ENCODE peak calls at places on chromosome 9, in five cellular contexts. O is H1, K is ovary, Z is tibial nerve, C is heart left ventricle. U is an unnamed sample.

GRCh38 chr9:21234153-21234687 is 5.6 kb downstream of the IFNA14 start:
- DNase-seq in O (no peak), Z (no peak), C (no peak), K (no peak), U (no peak)

GRCh38 chr9:77916410-77916819 is 115.2 kb downstream of the GNAQ start:
- DNase-seq in K (no peak), Z (no peak), O (no peak), C (no peak), U (no peak)

GRCh38 chr9:75181748-75182147 is 93.4 kb downstream of the OSTF1 start:
- DNase-seq in C (no peak), O (no peak), K (no peak), Z (no peak), U (no peak)

GRCh38 chr9:81826541-81826906 is 101.7 kb upstream of the SPATA31D4 start:
- DNase-seq in K (no peak), O (no peak), Z (peak), C (peak), U (peak)

GRCh38 chr9:127430415-127430814 is 6.2 kb downstream of the ZNF79 start:
- DNase-seq in K (no peak), C (no peak), Z (no peak), O (no peak), U (no peak)

GRCh38 chr9:35611230-35611797 is 6.3 kb downstream of the TESK1 start:
- DNase-seq in C (peak), K (peak), O (no peak), Z (peak), U (peak)

GRCh38 chr9:77960356-77961153 is 71.1 kb downstream of the GNAQ start:
- DNase-seq in C (no peak), Z (no peak), K (no peak), O (no peak), U (no peak)

GRCh38 chr9:128992995-128993394 is 35.1 kb downstream of the SH3GLB2 start:
- DNase-seq in K (no peak), C (no peak), O (no peak), Z (no peak), U (no peak)

GRCh38 chr9:89502038-89502601 is 4.2 kb upstream of the SEMA4D start:
- DNase-seq in Z (no peak), C (no peak), O (no peak), K (no peak), U (no peak)

GRCh38 chr9:83622814-83623633 is at the start of gene IDNK:
- DNase-seq in Z (peak), K (peak), C (peak), O (no peak), U (peak)
- TF ChIP-seq POLR2A in Z (peak), K (no peak), C (no peak), O (peak), U (peak)

GRCh38 chr9:88075966-88076285 is 62.3 kb downstream of the SPATA31C2 start:
- DNase-seq in K (no peak), C (no peak), O (no peak), Z (no peak), U (no peak)
- H3K27ac ChIP-seq in K (peak), C (no peak), O (no peak), Z (peak), U (peak)

GRCh38 chr9:85741112-85741874 is 461 bp downstream of the AGTPBP1 start:
- DNase-seq in K (peak), O (no peak), Z (peak), C (peak), U (peak)
- TF ChIP-seq POLR2A in K (no peak), O (peak), Z (no peak), C (no peak), U (peak)

DNA sequence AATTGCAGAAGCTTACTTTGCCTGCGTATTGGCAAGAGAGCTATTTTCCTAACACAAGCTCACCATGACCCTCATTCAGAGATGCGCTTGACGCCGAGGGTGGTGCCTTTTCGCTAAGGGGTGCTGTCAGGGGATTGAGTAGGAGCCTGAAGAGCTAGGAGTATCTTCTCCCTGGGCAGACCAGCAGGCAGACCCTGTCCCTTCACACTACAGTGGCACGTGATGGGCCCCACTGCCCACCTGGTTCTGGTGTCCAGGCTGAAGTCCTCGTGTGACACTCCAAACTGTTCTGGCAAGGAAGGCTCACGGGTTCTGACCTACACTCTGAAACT is 198.3 kb downstream of the AUH start:
- DNase-seq in Z (no peak), C (no peak), K (no peak), O (no peak), U (no peak)
- H3K27ac ChIP-seq in Z (peak), C (no peak), K (no peak), O (no peak), U (no peak)

DNA sequence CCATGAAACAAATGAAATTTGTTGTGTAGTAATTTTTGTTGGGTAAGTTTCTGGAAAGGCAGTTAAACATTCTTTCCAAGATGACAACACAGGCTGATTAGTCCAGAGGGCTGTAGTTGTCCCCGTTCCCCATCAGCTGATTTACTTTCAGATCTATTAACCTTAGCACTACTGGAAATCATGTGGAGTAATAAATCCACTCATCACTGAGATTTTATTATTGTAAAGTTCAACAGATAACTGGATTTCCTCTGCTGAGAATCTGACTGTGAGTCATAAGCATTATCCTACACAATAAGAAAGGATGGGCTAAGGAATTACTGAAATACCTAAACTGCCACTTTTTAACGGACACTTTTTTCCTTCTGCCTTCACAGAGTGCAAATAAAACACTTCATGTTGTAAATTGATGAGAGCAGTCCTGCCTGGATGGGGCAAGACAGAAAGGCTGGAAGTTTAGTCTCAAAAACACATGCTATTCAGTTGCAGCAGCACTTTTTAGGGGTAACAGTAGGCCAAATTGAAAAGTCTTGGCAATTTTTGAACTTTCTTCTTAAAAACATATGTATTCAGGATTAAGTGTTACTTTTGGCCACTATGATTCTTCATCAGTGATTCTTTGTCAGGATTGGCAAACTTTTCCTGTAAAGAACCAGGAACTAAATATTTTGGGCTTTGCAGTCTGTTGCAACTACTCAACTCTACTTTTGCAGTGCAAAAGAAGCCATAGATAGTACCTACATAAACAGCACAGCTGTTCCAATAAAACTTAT is 7.1 kb downstream of the STOM start:
- DNase-seq in O (no peak), Z (no peak), C (no peak), K (no peak), U (no peak)
- TF ChIP-seq POLR2A in O (no peak), Z (no peak), C (no peak), K (no peak), U (no peak)

GRCh38 chr9:110142868-110143866 is 64.8 kb downstream of the C9orf152 start:
- DNase-seq in O (no peak), K (no peak), C (no peak), Z (no peak), U (no peak)

GRCh38 chr9:110148384-110148783 is 59.6 kb downstream of the C9orf152 start:
- DNase-seq in O (no peak), K (no peak), C (no peak), Z (no peak), U (no peak)

GRCh38 chr9:110143969-110144545 is 63.9 kb downstream of the C9orf152 start:
- DNase-seq in O (no peak), K (no peak), Z (no peak), C (no peak), U (no peak)

GRCh38 chr9:110148868-110149267 is 59.1 kb downstream of the C9orf152 start:
- DNase-seq in Z (no peak), O (no peak), K (no peak), C (no peak), U (no peak)

GRCh38 chr9:110146371-110146770 is 61.6 kb downstream of the C9orf152 start:
- DNase-seq in C (no peak), Z (no peak), O (no peak), K (no peak), U (no peak)
- H3K27ac ChIP-seq in C (no peak), Z (peak), O (no peak), K (no peak), U (no peak)

DNA sequence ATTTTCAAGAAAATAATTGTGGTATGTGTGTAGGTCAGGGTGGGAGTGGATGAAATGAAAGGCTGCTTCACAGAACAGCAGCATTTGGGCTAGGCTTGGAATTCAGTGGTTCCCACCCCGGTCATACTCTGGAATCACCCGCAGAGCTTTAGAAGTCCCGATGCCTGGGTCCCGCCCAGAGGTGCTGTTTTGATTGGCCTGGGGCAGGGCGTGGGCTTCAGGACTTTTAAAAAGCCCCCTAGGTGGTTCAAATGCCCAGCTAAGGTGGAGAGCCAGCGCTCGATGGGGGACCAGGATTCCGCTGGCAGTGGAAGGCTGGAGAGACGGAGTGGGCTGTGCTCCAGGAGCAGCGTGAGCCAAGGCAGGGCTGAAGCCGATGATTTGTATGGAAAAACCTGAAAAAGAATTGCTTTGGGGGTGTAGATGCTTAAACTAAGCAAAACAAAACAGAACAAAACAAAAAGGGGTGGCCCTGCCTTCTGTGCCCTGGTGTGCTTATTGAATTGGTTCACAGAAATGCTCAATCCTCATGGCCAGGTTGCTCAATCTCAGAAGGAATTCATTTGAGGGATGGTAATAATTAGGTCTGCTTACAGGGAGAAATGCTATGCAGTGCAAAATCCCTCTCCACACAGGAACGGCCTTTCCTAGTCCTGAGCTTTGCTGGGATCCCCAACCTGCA is 174.2 kb upstream of the ZNF618 start:
- DNase-seq in O (no peak), K (no peak), C (no peak), Z (no peak), U (no peak)
- TF ChIP-seq POLR2A in O (no peak), K (no peak), C (no peak), Z (no peak), U (no peak)

DNA sequence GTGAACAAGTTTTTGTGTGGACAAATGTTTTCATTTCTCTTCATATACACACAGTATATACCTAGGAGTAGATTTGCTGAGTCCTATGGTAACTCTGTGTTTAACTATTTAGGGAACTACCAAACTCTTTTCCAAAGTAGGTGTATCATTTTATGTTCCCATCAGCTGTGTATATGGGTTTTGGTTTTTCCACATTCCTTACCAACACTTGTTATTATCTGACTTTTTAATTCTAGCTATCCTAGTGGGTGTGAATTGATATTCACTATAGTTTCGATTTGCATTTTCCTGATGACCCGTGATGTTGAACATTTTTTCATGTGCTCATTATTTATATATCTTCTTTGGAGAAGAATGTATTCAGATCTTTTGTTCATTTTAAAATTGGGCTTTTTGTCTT is 3.7 kb downstream of the RGS3 start:
- DNase-seq in O (no peak), K (no peak), Z (no peak), C (no peak), U (no peak)
- H3K27ac ChIP-seq in O (no peak), K (no peak), Z (no peak), C (no peak), U (no peak)

DNA sequence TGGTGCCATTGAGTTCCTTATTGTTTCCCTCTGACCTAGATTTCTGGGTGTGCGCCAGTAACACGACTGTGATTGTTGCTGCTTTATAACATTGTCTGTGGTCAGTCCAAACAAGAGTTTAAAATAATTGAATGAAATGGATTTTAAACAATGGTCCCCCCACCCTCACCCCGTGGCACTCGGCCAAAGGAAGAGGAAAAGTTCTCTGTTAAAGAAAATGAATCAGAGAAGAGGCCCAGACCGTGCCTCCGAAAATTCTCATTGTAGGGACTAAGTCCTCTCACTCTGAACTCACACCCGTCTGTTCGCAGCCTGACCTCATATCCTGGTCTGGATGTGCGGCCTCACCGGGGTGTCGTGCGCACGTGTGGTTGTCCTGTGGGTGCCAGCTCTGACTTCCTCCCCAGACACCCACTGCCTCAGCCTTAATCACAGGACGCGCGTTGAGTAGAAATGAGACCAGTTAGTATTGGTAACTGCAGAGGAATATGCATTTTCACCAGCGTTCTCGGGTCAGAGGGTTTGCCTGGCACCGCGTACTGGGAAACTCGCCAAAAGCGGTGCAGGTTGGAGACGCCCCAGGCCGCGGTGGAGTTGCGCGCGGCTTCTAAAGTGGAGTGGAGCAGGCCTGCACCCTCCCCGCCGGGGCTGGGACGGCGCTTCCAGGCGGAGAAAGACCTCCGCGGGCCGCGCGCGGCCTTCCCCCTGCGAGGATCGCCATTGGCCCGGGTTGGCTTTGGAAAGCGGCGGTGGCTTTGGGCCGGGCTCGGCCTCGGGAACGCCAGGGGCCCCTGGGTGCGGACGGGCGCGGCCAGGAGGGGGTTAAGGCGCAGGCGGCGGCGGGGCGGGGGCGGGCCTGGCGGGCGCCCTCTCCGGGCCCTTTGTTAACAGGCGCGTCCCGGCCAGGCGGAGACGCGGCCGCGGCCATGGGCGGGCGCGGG is at the start of gene ABL1:
- DNase-seq in K (peak), Z (peak), O (no peak), C (peak), U (peak)
- TF ChIP-seq POLR2A in K (no peak), Z (no peak), O (no peak), C (no peak), U (no peak)

GRCh38 chr9:112332272-112332671 is 1.1 kb downstream of the PTBP3 start:
- DNase-seq in O (no peak), C (no peak), Z (no peak), K (no peak), U (no peak)
- H3K27ac ChIP-seq in O (no peak), C (peak), Z (peak), K (no peak), U (peak)